ENCODE peak calls at places on chromosomes 7 and 10, in eight cellular contexts. B is left ventricle myocardium inferior, O is upper lobe of right lung, N is uterus, U is cardiac muscle cell, T is left lung, E is K562, X is brain microvascular endothelial cell. J is an unnamed sample. For H3K36me3, the result is how much of the 10 kb centered on the place peaks cover.

GRCh38 chr7:133602291-133602690 is 349.4 kb downstream of the EXOC4 start:
- DNase-seq in B (no peak), O (no peak), N (no peak), U (peak), T (no peak), E (no peak), X (peak), J (no peak)

GRCh38 chr7:73815436-73815835 is 15.4 kb upstream of the CLDN4 start:
- DNase-seq in B (no peak), O (peak), N (no peak), U (no peak), T (peak), E (peak), X (no peak), J (peak)

GRCh38 chr10:1413823-1414222 is 323.5 kb downstream of the ADARB2 start:
- DNase-seq in B (no peak), O (no peak), N (no peak), U (no peak), T (no peak), E (no peak), X (no peak), J (no peak)

GRCh38 chr7:29345590-29345989 is 151.0 kb downstream of the CHN2 start:
- DNase-seq in B (peak), O (peak), N (peak), U (peak), T (no peak), E (no peak), X (peak), J (no peak)

GRCh38 chr10:22699976-22700375 is 14.4 kb downstream of the PIP4K2A start:
- DNase-seq in B (no peak), O (no peak), N (no peak), U (no peak), T (no peak), E (no peak), X (no peak), J (no peak)

GRCh38 chr10:34206078-34206477 is 609.0 kb downstream of the PARD3 start:
- DNase-seq in B (no peak), O (no peak), N (no peak), U (no peak), T (no peak), E (peak), X (no peak), J (no peak)

GRCh38 chr10:24259365-24260125 is 50.6 kb downstream of the KIAA1217 start:
- DNase-seq in B (no peak), O (no peak), N (no peak), U (peak), T (no peak), E (no peak), X (no peak), J (no peak)

GRCh38 chr7:6705959-6706665 is 635 bp downstream of the ZNF12 start:
- DNase-seq in B (no peak), O (peak), N (peak), U (peak), T (peak), E (peak), X (peak), J (peak)

GRCh38 chr7:6228363-6228762 is 44.1 kb downstream of the CYTH3 start:
- DNase-seq in B (no peak), O (no peak), N (no peak), U (peak), T (no peak), E (peak), X (peak), J (no peak)

GRCh38 chr10:113907166-113907565 is 52.7 kb downstream of the NHLRC2 start:
- DNase-seq in B (no peak), O (no peak), N (no peak), U (peak), T (no peak), E (no peak), X (peak), J (no peak)

GRCh38 chr7:34761627-34762026 is 103.6 kb downstream of the NPSR1 start:
- DNase-seq in B (no peak), O (no peak), N (no peak), U (peak), T (no peak), E (no peak), X (no peak), J (no peak)

GRCh38 chr10:73785721-73786511 is 510 bp downstream of the ZSWIM8 start:
- DNase-seq in B (no peak), O (peak), N (no peak), U (peak), T (no peak), E (peak), X (peak), J (peak)

GRCh38 chr10:15804109-15804508 is 56.2 kb downstream of the MINDY3 start:
- DNase-seq in B (no peak), O (no peak), N (no peak), U (no peak), T (no peak), E (no peak), X (no peak), J (no peak)

GRCh38 chr7:5423844-5424688 is 432 bp upstream of the TNRC18 start:
- DNase-seq in B (peak), O (peak), N (peak), U (peak), T (peak), E (peak), X (peak), J (peak)

GRCh38 chr7:133782470-133782869 is 344.7 kb upstream of the LRGUK start:
- DNase-seq in B (no peak), O (no peak), N (no peak), U (no peak), T (no peak), E (no peak), X (no peak), J (no peak)

GRCh38 chr7:102992820-102993531 is 80.2 kb downstream of the LRRC17 start:
- DNase-seq in B (no peak), O (no peak), N (no peak), U (peak), T (no peak), E (peak), X (peak), J (no peak)

GRCh38 chr7:138032775-138033174 is 30.9 kb upstream of the CREB3L2 start:
- DNase-seq in B (no peak), O (no peak), N (no peak), U (peak), T (no peak), E (no peak), X (no peak), J (no peak)

GRCh38 chr7:130491841-130492518 is at the start of gene MEST:
- DNase-seq in B (no peak), O (peak), N (no peak), U (peak), T (peak), E (no peak), X (no peak), J (peak)

GRCh38 chr10:102426803-102427287 is 5.5 kb downstream of the CUEDC2 start:
- DNase-seq in B (no peak), O (no peak), N (no peak), U (no peak), T (no peak), E (no peak), X (no peak), J (no peak)

GRCh38 chr10:48215148-48215982 is 59.1 kb downstream of the FRMPD2 start:
- DNase-seq in B (no peak), O (no peak), N (no peak), U (peak), T (no peak), E (peak), X (peak), J (no peak)

GRCh38 chr7:140330128-140330527 is 68.2 kb downstream of the SLC37A3 start:
- DNase-seq in B (no peak), O (no peak), N (no peak), U (no peak), T (no peak), E (no peak), X (no peak), J (peak)

GRCh38 chr7:42222891-42223290 is 14.1 kb downstream of the GLI3 start:
- DNase-seq in B (no peak), O (no peak), N (peak), U (no peak), T (no peak), E (no peak), X (no peak), J (no peak)

GRCh38 chr10:301536-301935 is 166.3 kb downstream of the ZMYND11 start:
- DNase-seq in B (no peak), O (no peak), N (no peak), U (no peak), T (no peak), E (no peak), X (no peak), J (peak)

GRCh38 chr10:77603529-77603927 is 34.1 kb downstream of the KCNMA1 start:
- DNase-seq in B (no peak), O (no peak), N (no peak), U (no peak), T (no peak), E (no peak), X (no peak), J (no peak)

GRCh38 chr7:43077285-43077684 is 35.2 kb upstream of the HECW1 start:
- DNase-seq in B (no peak), O (no peak), N (no peak), U (no peak), T (no peak), E (no peak), X (no peak), J (no peak)

GRCh38 chr7:39184387-39184786 is 206.7 kb downstream of the POU6F2 start:
- DNase-seq in B (no peak), O (no peak), N (no peak), U (no peak), T (no peak), E (no peak), X (no peak), J (no peak)

GRCh38 chr7:129176853-129177369 is 11.5 kb upstream of the SMO start:
- DNase-seq in B (no peak), O (no peak), N (no peak), U (no peak), T (no peak), E (no peak), X (no peak), J (no peak)

GRCh38 chr7:8753355-8753754 is 319.9 kb downstream of the NXPH1 start:
- DNase-seq in B (no peak), O (no peak), N (no peak), U (no peak), T (no peak), E (no peak), X (no peak), J (no peak)

GRCh38 chr7:11931306-11931705 is 99.3 kb upstream of the THSD7A start:
- DNase-seq in B (no peak), O (no peak), N (no peak), U (no peak), T (no peak), E (no peak), X (no peak), J (no peak)

GRCh38 chr10:89327803-89328441 is at the start of gene IFIT3:
- DNase-seq in B (peak), O (no peak), N (peak), U (peak), T (no peak), E (peak), X (peak), J (no peak)

GRCh38 chr7:68503400-68503799 is 1094.9 kb upstream of the AUTS2 start:
- DNase-seq in B (no peak), O (no peak), N (no peak), U (no peak), T (no peak), E (no peak), X (no peak), J (no peak)

GRCh38 chr10:115831025-115831424 is 442.0 kb downstream of the GFRA1 start:
- DNase-seq in B (no peak), O (no peak), N (no peak), U (no peak), T (no peak), E (no peak), X (no peak), J (no peak)

GRCh38 chr10:115830260-115830970 is 442.6 kb downstream of the GFRA1 start:
- DNase-seq in B (no peak), O (no peak), N (no peak), U (no peak), T (no peak), E (no peak), X (no peak), J (no peak)

GRCh38 chr10:115827650-115828049 is 445.4 kb downstream of the GFRA1 start:
- DNase-seq in B (no peak), O (no peak), N (no peak), U (peak), T (no peak), E (no peak), X (no peak), J (no peak)

GRCh38 chr10:115827180-115827579 is 445.8 kb downstream of the GFRA1 start:
- DNase-seq in B (no peak), O (no peak), N (no peak), U (peak), T (no peak), E (no peak), X (no peak), J (no peak)

DNA sequence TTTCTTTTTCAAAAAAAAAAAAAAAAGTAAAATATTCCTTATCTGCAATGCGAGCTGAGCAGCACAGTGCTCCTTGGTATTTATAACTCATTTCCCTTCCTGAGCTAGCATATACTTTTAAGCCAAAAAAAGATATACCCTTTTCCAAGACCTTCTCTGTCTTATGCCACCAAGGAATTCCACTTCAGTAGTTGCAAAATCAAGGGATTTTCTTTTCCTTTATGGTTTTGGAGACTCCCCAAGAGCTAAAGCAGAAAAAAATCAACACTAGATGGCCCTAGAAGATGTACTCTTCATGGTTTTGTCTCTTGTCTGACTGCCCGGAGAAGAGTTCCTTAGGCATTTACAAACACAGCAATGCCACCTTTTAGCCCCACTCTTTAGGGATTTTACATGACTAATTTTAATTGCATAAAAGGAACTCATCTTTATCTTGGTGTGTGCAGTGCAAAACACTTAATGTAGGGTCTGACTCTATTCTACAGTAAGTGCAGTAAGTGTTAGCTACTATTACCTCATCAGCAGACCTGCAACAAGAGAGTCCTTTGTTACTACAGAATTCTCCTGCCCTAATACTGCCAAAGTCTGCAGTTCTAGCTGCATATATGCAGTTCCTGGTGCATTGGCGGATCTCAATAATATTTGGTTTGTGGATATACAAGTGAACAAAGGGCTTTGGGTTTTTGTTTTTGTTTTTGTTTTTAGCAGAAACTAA is 443.3 kb downstream of the GFRA1 start:
- DNase-seq in B (no peak), O (no peak), N (no peak), U (peak), T (no peak), E (no peak), X (no peak), J (no peak)
- TF ChIP-seq CTCF in B (peak), O (peak), N (no peak), U (peak), T (no peak), E (no peak), X (peak), J (no peak)

GRCh38 chr7:816300-816750 is 16.0 kb upstream of the SUN1 start:
- DNase-seq in B (peak), O (peak), N (peak), U (peak), T (peak), E (peak), X (peak), J (peak)

GRCh38 chr7:816751-817671 is 15.3 kb upstream of the SUN1 start:
- DNase-seq in B (no peak), O (peak), N (no peak), U (peak), T (peak), E (peak), X (no peak), J (peak)

GRCh38 chr7:818031-818699 is 14.1 kb upstream of the SUN1 start:
- DNase-seq in B (no peak), O (no peak), N (no peak), U (peak), T (no peak), E (peak), X (peak), J (peak)

GRCh38 chr7:820341-820740 is 11.9 kb upstream of the SUN1 start:
- DNase-seq in B (no peak), O (no peak), N (no peak), U (no peak), T (no peak), E (no peak), X (no peak), J (no peak)

GRCh38 chr7:815284-816216 is 16.7 kb upstream of the SUN1 start:
- DNase-seq in B (no peak), O (peak), N (peak), U (peak), T (no peak), E (peak), X (no peak), J (peak)
- H3K4me3 ChIP-seq in B (peak), O (peak), N (peak), U (peak), T (peak), E (peak), X (peak), J (peak)

GRCh38 chr7:738241-738640 is 11.2 kb upstream of the PRKAR1B start:
- DNase-seq in B (no peak), O (no peak), N (no peak), U (no peak), T (no peak), E (no peak), X (no peak), J (no peak)

GRCh38 chr7:739964-740942 is 13.2 kb upstream of the PRKAR1B start:
- DNase-seq in B (no peak), O (peak), N (no peak), U (no peak), T (peak), E (no peak), X (no peak), J (peak)

GRCh38 chr7:741191-741671 is 14.2 kb upstream of the PRKAR1B start:
- DNase-seq in B (no peak), O (peak), N (no peak), U (no peak), T (peak), E (no peak), X (no peak), J (peak)

GRCh38 chr7:739455-739963 is 12.4 kb upstream of the PRKAR1B start:
- DNase-seq in B (no peak), O (no peak), N (no peak), U (no peak), T (peak), E (no peak), X (no peak), J (peak)

GRCh38 chr7:738723-739454 is 11.8 kb upstream of the PRKAR1B start:
- DNase-seq in B (peak), O (peak), N (no peak), U (no peak), T (peak), E (no peak), X (no peak), J (peak)
- H3K36me3 ChIP-seq in B (under half), O (under half), N (under half), U (under half), T (under half), E (half or more), X (under half), J (half or more)

DNA sequence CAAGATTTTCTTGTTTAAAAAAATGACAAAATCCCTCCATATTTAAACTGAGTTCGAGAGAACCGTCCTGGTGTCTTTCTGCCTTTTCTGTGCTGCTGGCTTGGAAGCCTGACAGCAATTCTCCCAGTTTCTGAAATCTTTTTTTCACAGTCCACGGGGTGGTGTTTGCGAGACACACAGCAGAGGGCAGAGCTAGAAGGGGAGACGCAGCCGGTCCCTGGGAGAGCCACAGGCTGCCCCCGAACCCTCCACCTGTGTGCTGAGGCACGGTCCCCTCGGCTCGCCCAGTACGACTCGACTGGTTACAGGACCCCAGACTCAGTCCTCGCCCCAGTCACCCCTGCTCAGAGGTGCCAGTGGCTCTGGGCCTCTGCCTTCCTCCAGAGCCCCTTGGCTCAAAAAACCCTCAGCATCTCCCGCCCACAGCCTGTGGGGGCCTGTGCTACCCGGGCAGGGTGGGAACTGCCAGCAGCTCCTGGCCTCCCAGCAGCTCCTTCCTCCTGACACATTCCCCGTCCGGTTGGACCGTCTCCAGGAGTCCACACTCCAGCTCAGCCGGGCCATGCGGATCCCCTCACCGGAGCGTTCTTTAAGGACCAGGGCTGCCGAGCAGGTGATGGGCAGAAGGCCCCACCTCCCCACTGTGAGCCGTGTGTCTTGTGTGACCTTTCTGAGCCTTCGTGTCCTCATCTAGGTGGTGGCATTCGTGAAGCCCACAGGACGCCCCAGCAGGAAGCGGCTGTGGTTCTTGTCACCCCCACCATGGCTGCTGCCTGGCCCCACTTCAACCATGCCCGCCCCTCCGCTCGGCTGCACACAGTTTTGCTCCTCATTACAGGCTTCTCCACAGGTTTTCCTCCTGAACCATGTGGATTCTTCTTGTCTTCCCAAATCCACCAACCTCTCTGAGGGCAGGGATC is 52.3 kb upstream of the EN2 start:
- DNase-seq in B (no peak), O (no peak), N (no peak), U (peak), T (peak), E (peak), X (no peak), J (no peak)
- TF ChIP-seq CTCF in B (no peak), O (no peak), N (no peak), U (no peak), T (no peak), E (peak), X (peak), J (no peak)

DNA sequence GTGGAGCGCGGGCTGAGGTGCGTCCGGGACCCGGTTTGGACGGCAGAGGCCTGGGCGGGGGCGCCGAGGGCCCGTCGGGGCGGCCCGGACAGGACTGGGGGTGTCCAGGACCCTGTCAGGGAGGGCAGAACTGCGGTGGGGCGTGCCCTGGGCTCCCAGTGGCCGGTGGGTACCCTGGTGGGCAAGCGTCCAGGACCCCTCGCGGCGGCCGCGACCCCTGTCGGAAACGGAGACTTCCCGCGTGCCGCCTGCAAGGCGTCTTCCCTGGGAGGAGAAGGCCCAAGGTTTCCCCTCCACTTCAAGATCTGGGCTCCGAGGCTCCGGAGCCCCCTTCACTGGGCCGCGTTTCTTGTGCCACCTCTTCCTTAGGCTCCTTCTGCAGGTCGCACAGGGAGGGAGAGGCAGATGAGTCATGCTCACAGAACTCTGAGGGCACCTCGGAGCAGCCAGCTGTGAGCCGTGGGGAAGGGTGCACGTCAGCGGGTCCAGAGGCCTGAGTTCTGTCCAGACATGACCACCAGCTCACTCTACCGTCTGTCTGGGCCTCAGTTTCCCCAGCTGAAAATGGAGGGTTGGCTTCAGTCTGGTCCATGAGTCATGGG is 536 bp downstream of the ALOX5 start:
- DNase-seq in B (no peak), O (peak), N (no peak), U (no peak), T (no peak), E (no peak), X (no peak), J (peak)
- H3K4me3 ChIP-seq in B (peak), O (peak), N (peak), U (peak), T (peak), E (peak), X (no peak), J (peak)

GRCh38 chr7:148607151-148607661 is 16.6 kb downstream of the C7orf33 start:
- DNase-seq in B (no peak), O (no peak), N (no peak), U (no peak), T (no peak), E (no peak), X (no peak), J (no peak)

GRCh38 chr7:148609045-148609725 is 18.6 kb downstream of the C7orf33 start:
- DNase-seq in B (no peak), O (no peak), N (no peak), U (peak), T (no peak), E (no peak), X (peak), J (no peak)

GRCh38 chr7:148605350-148605749 is 14.8 kb downstream of the C7orf33 start:
- DNase-seq in B (no peak), O (no peak), N (no peak), U (no peak), T (no peak), E (no peak), X (no peak), J (no peak)
- H3K36me3 ChIP-seq in B (under half), O (under half), N (under half), U (under half), T (under half), E (under half), X (under half), J (under half)

J was measured in spleen.